ENCODE peak calls at places on chromosomes 16 and 17, in ten cellular contexts. B is stimulated activated CD8-positive, alpha-beta memory T cell treated with anti-CD3 and anti-CD28 coated beads, Interleukin-12 subunit alpha, Interleukin-12 subunit beta, amount 100 ng/mL, for 4 hours; J is kidney glomerular epithelial cell; L is colonic mucosa; Y is T-helper 17 cell; K is RWPE1; Z is cardiac fibroblast; V is GM04504; C is T-cell; O is Ammon's horn. F is an unnamed sample.
A peak's percentile ranks its signal among the peaks of the same experiment; 100 is the strongest.

GRCh38 chr17:8109669-8110455 is 8.5 kb downstream of the ALOXE3 start:
- DNase-seq in L (peak; percentile 75), Y (peak; percentile 75), B (peak; percentile 63), O (peak; percentile 31), Z (peak; percentile 41), V (no peak), J (no peak), K (peak; percentile 55), C (peak; percentile 81), F (no peak)

GRCh38 chr17:56593073-56593740 is at the start of gene NOG:
- DNase-seq in J (no peak), Z (peak; percentile 24), V (no peak), C (peak; percentile 62), Y (no peak), B (peak; percentile 3), L (peak; percentile 42), O (no peak), K (peak; percentile 67), F (peak; percentile 42)

GRCh38 chr17:17528101-17528500 is 31.9 kb upstream of the RASD1 start:
- DNase-seq in Y (no peak), V (no peak), Z (no peak), J (no peak), O (no peak), L (no peak), K (no peak), C (no peak), B (no peak), F (no peak)

GRCh38 chr16:23957287-23957686 is 121.5 kb downstream of the PRKCB start:
- DNase-seq in Z (no peak), B (no peak), O (no peak), C (no peak), K (no peak), Y (no peak), V (no peak), L (no peak), J (no peak), F (no peak)

GRCh38 chr17:70563301-70563820 is 394.0 kb downstream of the KCNJ2 start:
- DNase-seq in B (no peak), C (no peak), Y (no peak), V (no peak), K (no peak), O (no peak), Z (peak; percentile 2), L (peak; percentile 47), J (no peak), F (no peak)

GRCh38 chr16:46713634-46714033 is 24.2 kb downstream of the ORC6 start:
- DNase-seq in B (no peak), C (no peak), V (no peak), J (no peak), Y (no peak), L (no peak), K (no peak), Z (no peak), O (no peak), F (no peak)

GRCh38 chr16:3965781-3966582 is 85.5 kb upstream of the CREBBP start:
- DNase-seq in J (no peak), B (no peak), Y (no peak), K (no peak), L (no peak), V (no peak), Z (no peak), C (no peak), O (no peak), F (no peak)

GRCh38 chr16:4511441-4512082 is 27.0 kb downstream of the CDIP1 start:
- DNase-seq in Z (peak; percentile 44), J (peak; percentile 11), B (no peak), O (peak; percentile 73), C (no peak), L (peak; percentile 55), Y (no peak), K (peak; percentile 41), V (no peak), F (no peak)

GRCh38 chr17:49552070-49552751 is 23.5 kb upstream of the NXPH3 start:
- DNase-seq in Y (no peak), L (no peak), V (no peak), K (no peak), O (no peak), B (no peak), J (no peak), C (no peak), Z (peak; percentile 9), F (no peak)

GRCh38 chr16:66933776-66934137 is 445 bp downstream of the CIAO2B start:
- DNase-seq in Y (no peak), O (no peak), Z (peak; percentile 35), B (no peak), J (peak; percentile 43), L (no peak), K (peak; percentile 79), V (no peak), C (no peak), F (no peak)

GRCh38 chr17:67278363-67278762 is 33.4 kb upstream of the HELZ start:
- DNase-seq in V (no peak), Y (no peak), K (no peak), C (no peak), B (no peak), J (no peak), L (no peak), Z (no peak), O (no peak), F (no peak)

GRCh38 chr16:30030841-30031413 is at the start of gene TLCD3B:
- DNase-seq in Z (no peak), V (no peak), Y (no peak), K (no peak), O (peak; percentile 46), B (no peak), L (no peak), C (no peak), J (no peak), F (no peak)

GRCh38 chr16:11211061-11211976 is 44.7 kb downstream of the SOCS1 start:
- DNase-seq in Z (no peak), C (no peak), V (no peak), O (no peak), B (no peak), Y (no peak), K (no peak), J (no peak), L (no peak), F (no peak)

GRCh38 chr16:47643610-47644009 is 182.5 kb downstream of the PHKB start:
- DNase-seq in J (no peak), V (no peak), B (no peak), C (no peak), Y (no peak), K (no peak), Z (peak; percentile 15), O (no peak), L (no peak), F (no peak)

GRCh38 chr17:70343134-70343533 is 173.8 kb downstream of the KCNJ2 start:
- DNase-seq in C (no peak), J (no peak), L (no peak), O (no peak), Z (no peak), V (no peak), K (no peak), Y (no peak), B (no peak), F (no peak)

GRCh38 chr16:2952679-2953078 is 11.4 kb upstream of the KREMEN2 start:
- DNase-seq in Z (no peak), B (no peak), V (no peak), Y (no peak), C (no peak), J (no peak), L (no peak), O (no peak), K (no peak), F (no peak)

GRCh38 chr17:71412803-71413202 is 708.0 kb upstream of the SOX9 start:
- DNase-seq in V (peak; percentile 85), B (no peak), K (peak; percentile 90), Y (no peak), J (peak; percentile 88), O (no peak), L (no peak), C (no peak), Z (peak; percentile 94), F (peak; percentile 94)

GRCh38 chr17:77615672-77616242 is 342.7 kb upstream of the TNRC6C start:
- DNase-seq in V (no peak), C (no peak), O (no peak), B (no peak), K (no peak), Y (no peak), L (no peak), J (no peak), Z (no peak), F (no peak)

GRCh38 chr17:73813201-73813600 is 169.0 kb upstream of the SDK2 start:
- DNase-seq in V (no peak), L (no peak), C (no peak), K (no peak), B (no peak), Z (no peak), J (no peak), O (no peak), Y (no peak), F (no peak)

GRCh38 chr17:8844229-8845218 is 22.9 kb downstream of the PIK3R6 start:
- DNase-seq in C (no peak), Y (no peak), Z (no peak), V (no peak), O (no peak), B (no peak), J (no peak), L (no peak), K (peak; percentile 9), F (no peak)

GRCh38 chr17:44651228-44651627 is 5.0 kb upstream of the MEIOC start:
- DNase-seq in B (no peak), O (no peak), Y (no peak), J (no peak), K (no peak), V (no peak), L (no peak), Z (no peak), C (no peak), F (no peak)

GRCh38 chr17:73798111-73798748 is 154.0 kb upstream of the SDK2 start:
- DNase-seq in O (no peak), V (peak; percentile 81), J (peak; percentile 83), L (peak; percentile 35), B (no peak), Z (peak; percentile 87), Y (no peak), C (no peak), K (peak; percentile 95), F (peak; percentile 96)

GRCh38 chr16:31010539-31010938 is at the start of gene STX1B:
- DNase-seq in J (no peak), C (peak; percentile 70), O (peak; percentile 67), K (no peak), V (no peak), Z (no peak), Y (peak; percentile 23), L (no peak), B (peak; percentile 29), F (no peak)

GRCh38 chr16:20899503-20900298 is 457 bp downstream of the DCUN1D3 start:
- DNase-seq in L (peak; percentile 48), K (no peak), J (peak; percentile 10), Y (no peak), O (no peak), C (no peak), B (peak; percentile 8), V (no peak), Z (peak; percentile 22), F (no peak)

GRCh38 chr17:42212382-42212781 is 18.1 kb upstream of the GHDC start:
- DNase-seq in B (no peak), J (no peak), Z (no peak), L (no peak), K (no peak), V (no peak), Y (no peak), O (no peak), C (no peak), F (no peak)

GRCh38 chr16:85062728-85063336 is 35.2 kb downstream of the KIAA0513 start:
- DNase-seq in C (no peak), Y (no peak), L (no peak), B (no peak), Z (no peak), J (no peak), K (no peak), V (no peak), O (no peak), F (no peak)

GRCh38 chr17:74245145-74245817 is 28.8 kb upstream of the DNAI2 start:
- DNase-seq in B (no peak), C (no peak), O (peak; percentile 96), Z (no peak), L (no peak), Y (no peak), J (no peak), V (no peak), K (no peak), F (no peak)

GRCh38 chr16:57361384-57361783 is 2.8 kb downstream of the CCL22 start:
- DNase-seq in L (no peak), O (no peak), B (no peak), C (no peak), K (no peak), Z (no peak), V (no peak), J (no peak), Y (no peak), F (no peak)